ENCODE peak calls at places on chromosomes 13 and 19, in ten cellular contexts. F is mesendoderm; V is tibial nerve; R is PC-9; I is CD8-positive, alpha-beta T cell; Z is fibroblast of lung; S is upper lobe of left lung; L is sigmoid colon; C is transverse colon; W is aorta. M is an unnamed sample.
A peak's percentile ranks its signal among the peaks of the same experiment; 100 is the strongest.

GRCh38 chr19:35755550-35756371 is 1.1 kb downstream of the HSPB6 start:
- DNase-seq in F (no peak), V (peak; percentile 84), R (no peak), I (peak; percentile 34), Z (peak; percentile 86), S (peak; percentile 35), L (peak; percentile 98), C (peak; percentile 79), W (peak; percentile 88), M (no peak)

GRCh38 chr19:412356-413355 is 3.7 kb upstream of the C2CD4C start:
- DNase-seq in F (peak; percentile 69), V (no peak), R (no peak), I (no peak), Z (no peak), S (peak; percentile 12), L (no peak), C (no peak), W (peak; percentile 24), M (no peak)

GRCh38 chr19:51246153-51246552 is 4.7 kb upstream of the SIGLECL1 start:
- DNase-seq in F (no peak), V (no peak), R (no peak), I (no peak), Z (no peak), S (no peak), L (no peak), C (no peak), W (no peak), M (no peak)

GRCh38 chr13:40334616-40335015 is 331.8 kb downstream of the FOXO1 start:
- DNase-seq in F (no peak), V (no peak), R (no peak), I (no peak), Z (no peak), S (no peak), L (no peak), C (no peak), W (no peak), M (no peak)

GRCh38 chr13:44013666-44014291 is 134.1 kb downstream of the LACC1 start:
- DNase-seq in F (no peak), V (no peak), R (no peak), I (no peak), Z (peak; percentile 80), S (no peak), L (no peak), C (no peak), W (no peak), M (no peak)

GRCh38 chr19:40191836-40192646 is 815 bp downstream of the MAP3K10 start:
- DNase-seq in F (peak; percentile 77), V (no peak), R (peak; percentile 15), I (peak; percentile 13), Z (peak; percentile 21), S (peak; percentile 27), L (peak; percentile 70), C (peak; percentile 37), W (no peak), M (no peak)

GRCh38 chr19:1560281-1560882 is 7.7 kb downstream of the MEX3D start:
- DNase-seq in F (no peak), V (no peak), R (no peak), I (no peak), Z (no peak), S (no peak), L (no peak), C (no peak), W (no peak), M (no peak)

GRCh38 chr13:98576963-98577822 is at the start of gene STK24:
- DNase-seq in F (peak; percentile 77), V (peak; percentile 42), R (peak; percentile 80), I (peak; percentile 49), Z (peak; percentile 84), S (peak; percentile 73), L (peak; percentile 86), C (peak; percentile 78), W (peak; percentile 79), M (no peak)

GRCh38 chr13:44231786-44232516 is 141.7 kb upstream of the SERP2 start:
- DNase-seq in F (peak; percentile 97), V (peak; percentile 52), R (peak; percentile 89), I (no peak), Z (peak; percentile 95), S (peak; percentile 94), L (peak; percentile 82), C (peak; percentile 76), W (peak; percentile 57), M (peak; percentile 33)

GRCh38 chr19:50333235-50333736 is 4.1 kb upstream of the KCNC3 start:
- DNase-seq in F (peak; percentile 97), V (peak; percentile 50), R (peak; percentile 95), I (peak; percentile 89), Z (peak; percentile 84), S (peak; percentile 96), L (peak; percentile 91), C (peak; percentile 88), W (peak; percentile 94), M (no peak)

GRCh38 chr13:30792257-30793000 is 57.1 kb downstream of the ALOX5AP start:
- DNase-seq in F (peak; percentile 52), V (peak; percentile 49), R (peak; percentile 87), I (no peak), Z (peak; percentile 95), S (peak; percentile 48), L (peak; percentile 89), C (peak; percentile 50), W (peak; percentile 89), M (no peak)

GRCh38 chr13:24348797-24349515 is 39.6 kb downstream of the C1QTNF9 start:
- DNase-seq in F (no peak), V (no peak), R (peak; percentile 62), I (no peak), Z (no peak), S (peak; percentile 82), L (no peak), C (peak; percentile 82), W (no peak), M (no peak)

GRCh38 chr19:33662391-33662790 is 40.6 kb downstream of the CHST8 start:
- DNase-seq in F (no peak), V (no peak), R (no peak), I (no peak), Z (no peak), S (no peak), L (no peak), C (no peak), W (no peak), M (no peak)

GRCh38 chr13:113597386-113598080 is 13.0 kb downstream of the TFDP1 start:
- DNase-seq in F (no peak), V (no peak), R (no peak), I (no peak), Z (no peak), S (peak; percentile 17), L (peak; percentile 42), C (no peak), W (peak; percentile 25), M (no peak)

GRCh38 chr13:98570929-98571372 is 6.0 kb downstream of the STK24 start:
- DNase-seq in F (no peak), V (no peak), R (peak; percentile 68), I (peak; percentile 35), Z (no peak), S (peak; percentile 73), L (no peak), C (peak; percentile 61), W (no peak), M (no peak)

DNA sequence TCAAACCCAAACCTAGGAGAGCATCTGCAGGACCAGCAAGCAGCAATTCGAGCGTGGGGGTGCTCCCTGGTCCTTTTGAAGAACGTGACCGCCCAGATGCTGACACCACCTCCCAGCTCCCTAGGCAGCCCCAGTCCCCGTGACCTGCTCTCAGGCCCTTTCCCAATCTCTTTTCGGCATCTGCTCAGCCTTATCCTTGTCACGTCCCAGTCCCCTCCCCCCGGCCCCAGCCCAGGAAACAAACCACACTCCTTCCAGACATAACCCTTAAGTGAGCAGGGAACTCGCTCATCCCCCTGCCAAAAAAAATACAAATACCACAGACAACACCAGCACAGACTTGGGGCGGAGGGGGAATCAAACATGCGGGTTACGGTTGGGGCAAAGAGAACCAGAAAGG is 3.3 kb downstream of the MLLT1 start:
- DNase-seq in F (peak; percentile 57), V (peak; percentile 72), R (no peak), I (no peak), Z (peak; percentile 87), S (peak; percentile 70), L (peak; percentile 94), C (peak; percentile 56), W (peak; percentile 81), M (no peak)
- H3K4me1 ChIP-seq in F (peaks cover 19% of the 10 kb centered on the region), V (no peaks in the 10 kb centered on the region), R (no peaks in the 10 kb centered on the region), I (peaks cover 32% of the 10 kb centered on the region), Z (peaks cover 49% of the 10 kb centered on the region), S (peaks cover 73% of the 10 kb centered on the region), L (peaks cover 83% of the 10 kb centered on the region), C (peaks cover 78% of the 10 kb centered on the region), W (no peaks in the 10 kb centered on the region), M (peaks cover 16% of the 10 kb centered on the region)

GRCh38 chr19:17720487-17720839 is 1.2 kb downstream of the MAP1S start:
- DNase-seq in F (no peak), V (no peak), R (no peak), I (no peak), Z (no peak), S (no peak), L (no peak), C (no peak), W (no peak), M (no peak)

GRCh38 chr19:17719730-17720486 is 628 bp downstream of the MAP1S start:
- DNase-seq in F (no peak), V (no peak), R (peak; percentile 80), I (peak; percentile 23), Z (no peak), S (peak; percentile 78), L (no peak), C (peak; percentile 65), W (no peak), M (no peak)

GRCh38 chr19:17722655-17723240 is 3.5 kb downstream of the MAP1S start:
- DNase-seq in F (no peak), V (no peak), R (no peak), I (no peak), Z (no peak), S (no peak), L (no peak), C (no peak), W (no peak), M (no peak)

GRCh38 chr19:17718988-17719711 is at the start of gene MAP1S:
- DNase-seq in F (peak; percentile 86), V (no peak), R (peak; percentile 58), I (peak; percentile 64), Z (peak; percentile 40), S (peak; percentile 54), L (no peak), C (peak; percentile 63), W (peak; percentile 73), M (no peak)

GRCh38 chr19:17721821-17722220 is 2.5 kb downstream of the MAP1S start:
- DNase-seq in F (no peak), V (no peak), R (no peak), I (no peak), Z (no peak), S (peak; percentile 81), L (no peak), C (no peak), W (peak; percentile 74), M (no peak)
- H3K36me3 ChIP-seq in F (peaks cover 7% of the 10 kb centered on the region), V (peaks cover 19% of the 10 kb centered on the region), R (no peaks in the 10 kb centered on the region), I (peaks cover 17% of the 10 kb centered on the region), Z (peaks cover 19% of the 10 kb centered on the region), S (peaks cover 32% of the 10 kb centered on the region), L (peaks cover 22% of the 10 kb centered on the region), C (no peaks in the 10 kb centered on the region), W (no peaks in the 10 kb centered on the region), M (peaks cover 31% of the 10 kb centered on the region)

GRCh38 chr19:42402376-42403116 is 12.4 kb upstream of the CNFN start:
- DNase-seq in F (no peak), V (no peak), R (no peak), I (no peak), Z (no peak), S (no peak), L (peak; percentile 65), C (no peak), W (no peak), M (no peak)
- H3K4me3 ChIP-seq in F (no peak overlapping the region), V (peak overlapping the region; percentile 66), R (no peak overlapping the region), I (peak overlapping the region; percentile 61), Z (no peak overlapping the region), S (peak overlapping the region; percentile 65), L (peak overlapping the region; percentile 43), C (no peak overlapping the region), W (no peak overlapping the region), M (peak overlapping the region; percentile 64)

GRCh38 chr13:74067818-74068217 is 66.4 kb downstream of the KLF12 start:
- DNase-seq in F (no peak), V (no peak), R (no peak), I (no peak), Z (no peak), S (no peak), L (no peak), C (no peak), W (no peak), M (no peak)
- H3K4me1 ChIP-seq in F (no peaks in the 10 kb centered on the region), V (no peaks in the 10 kb centered on the region), R (no peaks in the 10 kb centered on the region), I (peaks cover 56% of the 10 kb centered on the region), Z (peaks cover under 1% of the 10 kb centered on the region), S (no peaks in the 10 kb centered on the region), L (peaks cover 30% of the 10 kb centered on the region), C (peaks cover 8% of the 10 kb centered on the region), W (peaks cover 2% of the 10 kb centered on the region), M (no peaks in the 10 kb centered on the region)

M was measured in iPS DF 6.9.